ENCODE peak calls at places on chromosomes 2 and 18, in nine cellular contexts. N is CD8-positive, alpha-beta memory T cell; H is SK-N-SH; Y is kidney; G is CD8-positive, alpha-beta T cell; I is K562; E is AG04450; R is NT2/D1; U is lower lobe of right lung. Q is an unnamed sample. For H3K9me3, the result is how much of the 10 kb centered on the place peaks cover.

GRCh38 chr2:203940039-203940438 is 3.5 kb downstream of the ICOS start:
- DNase-seq in H (no peak), N (no peak), R (no peak), U (no peak), I (no peak), G (no peak), E (no peak), Y (no peak), Q (no peak)

GRCh38 chr2:60515751-60516226 is 37.7 kb downstream of the BCL11A start:
- DNase-seq in Y (no peak), E (peak), H (no peak), I (no peak), R (no peak), N (no peak), G (no peak), U (peak), Q (no peak)

GRCh38 chr2:234033885-234034284 is 16.6 kb upstream of the SPP2 start:
- DNase-seq in Y (no peak), I (no peak), N (no peak), G (no peak), U (no peak), R (no peak), E (no peak), H (no peak), Q (no peak)

GRCh38 chr2:201353116-201353515 is 4.0 kb downstream of the FLACC1 start:
- DNase-seq in Y (no peak), R (no peak), I (no peak), G (no peak), U (no peak), N (no peak), H (no peak), E (no peak), Q (no peak)

GRCh38 chr2:73334620-73335019 is 41.3 kb upstream of the EGR4 start:
- DNase-seq in R (no peak), G (no peak), E (no peak), N (no peak), I (no peak), U (no peak), Y (no peak), H (no peak), Q (no peak)

GRCh38 chr18:3596324-3597158 is 146.6 kb downstream of the TGIF1 start:
- DNase-seq in Y (peak), H (peak), U (peak), I (peak), E (no peak), G (no peak), R (no peak), N (no peak), Q (no peak)

GRCh38 chr18:62555135-62555534 is 32.3 kb downstream of the ZCCHC2 start:
- DNase-seq in G (no peak), E (no peak), Y (no peak), H (no peak), U (no peak), N (no peak), R (no peak), I (peak), Q (no peak)

GRCh38 chr18:45666006-45666405 is 50.7 kb downstream of the SLC14A2 start:
- DNase-seq in U (no peak), Y (no peak), G (no peak), N (no peak), R (no peak), H (no peak), E (no peak), I (no peak), Q (no peak)

GRCh38 chr18:42611134-42611533 is 504.4 kb downstream of the RIT2 start:
- DNase-seq in G (no peak), R (no peak), H (no peak), E (no peak), I (no peak), U (no peak), N (no peak), Y (no peak), Q (no peak)

GRCh38 chr18:1092228-1092627 is 187.6 kb downstream of the ADCYAP1 start:
- DNase-seq in N (no peak), G (no peak), E (no peak), I (peak), R (no peak), U (no peak), Y (no peak), H (no peak), Q (no peak)

GRCh38 chr2:78281164-78281563 is 744.3 kb upstream of the REG3G start:
- DNase-seq in I (no peak), Y (no peak), H (no peak), R (no peak), G (no peak), E (no peak), U (no peak), N (no peak), Q (no peak)

GRCh38 chr2:185608799-185609198 is 129.8 kb upstream of the FSIP2 start:
- DNase-seq in G (no peak), Y (no peak), I (no peak), N (no peak), H (peak), E (no peak), U (no peak), R (no peak), Q (no peak)

GRCh38 chr2:16186661-16187516 is 246.5 kb downstream of the MYCN start:
- DNase-seq in G (no peak), I (no peak), N (no peak), U (no peak), R (no peak), E (no peak), H (no peak), Y (no peak), Q (no peak)
- H3K9me3 ChIP-seq in G (under half), I (under half), N (under half), U (under half), R (under half), E (under half), H (under half), Y (under half), Q (under half)

GRCh38 chr2:172889287-172889686 is 153.6 kb downstream of the RAPGEF4 start:
- DNase-seq in U (no peak), E (no peak), G (no peak), R (no peak), N (no peak), H (no peak), I (no peak), Y (no peak), Q (no peak)
- H3K4me3 ChIP-seq in U (no peak), E (no peak), G (no peak), R (no peak), N (no peak), H (no peak), I (no peak), Y (no peak), Q (no peak)

GRCh38 chr2:27285481-27285880 is 3.3 kb downstream of the TRIM54 start:
- DNase-seq in R (no peak), G (no peak), E (no peak), U (no peak), H (no peak), Y (no peak), N (no peak), I (no peak), Q (no peak)
- H3K9me3 ChIP-seq in R (under half), G (under half), E (under half), U (under half), H (under half), Y (under half), N (under half), I (under half), Q (under half)

DNA sequence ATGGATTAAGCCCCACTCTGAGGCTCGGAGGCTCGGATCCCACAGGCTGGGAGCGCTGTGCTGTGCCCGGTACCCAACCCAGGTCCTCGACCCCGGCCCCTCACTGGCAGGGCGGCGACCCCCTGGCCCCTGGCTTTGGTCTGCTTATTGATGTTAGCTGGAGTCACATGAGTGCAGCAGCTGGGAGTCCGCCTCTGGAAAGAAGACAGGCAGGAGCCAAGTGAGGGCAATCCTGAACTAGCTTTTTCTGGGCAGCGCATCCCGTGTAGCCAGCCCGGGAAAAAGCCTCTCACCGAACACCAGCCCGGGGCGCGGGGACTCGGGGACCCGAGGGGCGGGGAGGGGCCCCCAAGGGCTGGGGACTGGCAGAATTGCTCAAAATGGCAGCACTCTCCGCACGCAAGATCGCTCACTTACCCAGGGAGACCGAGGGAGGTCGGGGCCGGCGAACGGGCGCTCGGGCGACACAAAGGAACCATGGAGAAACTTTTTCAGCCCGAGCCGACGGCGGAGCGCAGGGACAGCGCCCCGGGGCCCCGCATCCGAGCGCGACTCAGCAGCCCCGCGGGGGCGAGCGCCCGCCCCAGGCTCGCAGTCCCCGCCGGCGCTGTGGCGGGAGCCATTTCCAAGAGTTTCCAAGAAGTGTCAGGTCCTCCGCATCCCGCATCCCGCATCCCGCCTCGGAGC is 566 bp downstream of the TMEM200C start:
- DNase-seq in H (peak), G (no peak), E (no peak), N (no peak), I (no peak), R (no peak), Y (peak), U (no peak), Q (no peak)
- H3K4me3 ChIP-seq in H (peak), G (no peak), E (peak), N (no peak), I (no peak), R (peak), Y (peak), U (peak), Q (peak)

GRCh38 chr18:10133516-10133915 is 219.7 kb downstream of the VAPA start:
- DNase-seq in N (no peak), E (no peak), I (no peak), G (no peak), U (no peak), Y (no peak), H (no peak), R (no peak), Q (no peak)
- H3K9me3 ChIP-seq in N (under half), E (under half), I (under half), G (under half), U (under half), Y (under half), H (under half), R (under half), Q (under half)

Q was measured in esophagus squamous epithelium.